ENCODE peak calls at places on chromosomes 16 and 17, in four cellular contexts. V is testis, D is hepatocyte, K is cardiac muscle cell. Y is an unnamed sample.

GRCh38 chr16:26830716-26831115 is 236.0 kb upstream of the C16orf82 start:
- DNase-seq in D (no peak), K (no peak), V (no peak), Y (no peak)

GRCh38 chr16:66036775-66037715 is 329.4 kb upstream of the CDH5 start:
- DNase-seq in D (peak; percentile 35), V (no peak), K (no peak), Y (no peak)

GRCh38 chr16:4351880-4352279 is 759 bp upstream of the PAM16 start:
- DNase-seq in K (no peak), D (no peak), V (no peak), Y (no peak)

GRCh38 chr16:88478889-88479794 is 26.1 kb downstream of the ZFPM1 start:
- DNase-seq in K (peak; percentile 43), D (no peak), V (peak; percentile 75), Y (no peak)

GRCh38 chr17:57553525-57553924 is 191.6 kb downstream of the CCDC182 start:
- DNase-seq in V (no peak), D (no peak), K (no peak), Y (no peak)

GRCh38 chr17:1095853-1096675 is 83.7 kb downstream of the ABR start:
- DNase-seq in D (no peak), V (no peak), K (no peak), Y (no peak)

GRCh38 chr17:557371-557770 is 157.3 kb downstream of the VPS53 start:
- DNase-seq in V (no peak), K (no peak), D (no peak), Y (no peak)

GRCh38 chr17:77879896-77880280 is 78.6 kb upstream of the TNRC6C start:
- DNase-seq in D (no peak), K (no peak), V (no peak), Y (no peak)

GRCh38 chr16:28912558-28912957 is 12.5 kb downstream of the RABEP2 start:
- DNase-seq in V (no peak), K (no peak), D (no peak), Y (no peak)

GRCh38 chr16:28917095-28917494 is 7.9 kb downstream of the RABEP2 start:
- DNase-seq in K (no peak), D (no peak), V (no peak), Y (no peak)

GRCh38 chr16:28918698-28919097 is 6.3 kb downstream of the RABEP2 start:
- DNase-seq in K (no peak), D (no peak), V (no peak), Y (no peak)

GRCh38 chr16:28914325-28914724 is 10.7 kb downstream of the RABEP2 start:
- DNase-seq in K (no peak), V (no peak), D (no peak), Y (no peak)

GRCh38 chr16:28915181-28915580 is 9.9 kb downstream of the RABEP2 start:
- DNase-seq in K (no peak), D (no peak), V (no peak), Y (no peak)
- H3K36me3 ChIP-seq in K (peaks cover 15% of the 10 kb centered on the region), D (no peaks in the 10 kb centered on the region), V (no peaks in the 10 kb centered on the region), Y (no peaks in the 10 kb centered on the region)

DNA sequence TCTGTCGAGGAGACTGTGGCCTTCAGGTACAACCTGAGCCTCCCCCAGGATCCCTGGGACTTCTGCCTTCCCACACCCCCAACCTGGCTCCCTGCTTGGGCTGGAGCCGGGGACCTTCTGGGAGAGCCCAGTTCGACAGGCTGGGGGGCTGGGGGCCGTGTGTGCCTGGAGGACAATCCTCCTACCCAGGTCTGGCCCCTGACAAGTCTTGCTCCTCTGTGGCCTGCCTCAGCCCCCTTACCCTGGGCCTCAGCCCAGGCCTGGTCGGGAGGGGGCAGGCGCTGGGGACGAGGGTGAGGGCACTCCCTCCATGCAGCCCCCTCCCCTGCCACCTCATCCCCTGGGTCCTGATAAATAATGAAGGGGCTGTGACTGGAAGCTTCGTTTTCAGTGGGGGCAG is 5.2 kb upstream of the BAHCC1 start:
- DNase-seq in D (no peak), V (no peak), K (no peak), Y (no peak)
- H3K27ac ChIP-seq in D (peak overlapping the region; percentile 99), V (no peak overlapping the region), K (peak overlapping the region; percentile 89), Y (peak overlapping the region; percentile 95)

GRCh38 chr16:31009894-31010293 is 544 bp downstream of the STX1B start:
- DNase-seq in D (no peak), V (no peak), K (no peak), Y (no peak)
- H3K4me3 ChIP-seq in D (no peak overlapping the region), V (no peak overlapping the region), K (peak overlapping the region; percentile 46), Y (no peak overlapping the region)

GRCh38 chr17:76004750-76005262 is 4.2 kb downstream of the CDK3 start:
- DNase-seq in D (no peak), K (no peak), V (no peak), Y (no peak)
- H3K36me3 ChIP-seq in D (no peaks in the 10 kb centered on the region), K (no peaks in the 10 kb centered on the region), V (no peaks in the 10 kb centered on the region), Y (no peaks in the 10 kb centered on the region)